ENCODE peak calls at places on chromosomes 6 and 20, in six cellular contexts. V is transverse colon, L is stomach, M is tibial nerve, U is H1, Y is A549. E is an unnamed sample.

GRCh38 chr6:21593412-21593926 is at the start of gene SOX4:
- DNase-seq in Y (peak; percentile 94), L (peak; percentile 94), M (peak; percentile 91), U (peak; percentile 91), V (peak; percentile 95), E (peak; percentile 93)

GRCh38 chr6:22036267-22036666 is 260.6 kb downstream of the PRL start:
- DNase-seq in L (no peak), V (no peak), Y (peak; percentile 82), M (no peak), U (peak; percentile 58), E (peak; percentile 9)

GRCh38 chr6:16043171-16044142 is 85.4 kb upstream of the MYLIP start:
- DNase-seq in V (no peak), Y (no peak), L (no peak), U (no peak), M (no peak), E (no peak)

GRCh38 chr6:76555090-76555489 is 482.6 kb upstream of the IMPG1 start:
- DNase-seq in M (no peak), L (no peak), U (no peak), Y (no peak), V (no peak), E (no peak)

GRCh38 chr6:125275779-125276178 is 26.0 kb downstream of the HDDC2 start:
- DNase-seq in U (no peak), Y (no peak), V (no peak), L (no peak), M (no peak), E (no peak)

GRCh38 chr20:25356294-25356933 is 34.2 kb downstream of the ABHD12 start:
- DNase-seq in V (no peak), U (peak; percentile 65), Y (no peak), M (no peak), L (no peak), E (peak; percentile 23)

GRCh38 chr6:36751091-36751490 is 53.5 kb downstream of the RAB44 start:
- DNase-seq in U (no peak), L (no peak), Y (no peak), M (no peak), V (no peak), E (no peak)

GRCh38 chr20:61112515-61112914 is 139.5 kb upstream of the CDH4 start:
- DNase-seq in M (no peak), V (no peak), Y (no peak), L (no peak), U (no peak), E (no peak)

GRCh38 chr6:52389626-52390360 is 27.8 kb downstream of the PAQR8 start:
- DNase-seq in M (no peak), L (peak; percentile 89), U (no peak), V (peak; percentile 82), Y (peak; percentile 2), E (peak; percentile 63)

GRCh38 chr20:32560989-32561830 is 23.9 kb downstream of the NOL4L start:
- DNase-seq in U (peak; percentile 62), M (no peak), V (no peak), Y (no peak), L (no peak), E (no peak)

GRCh38 chr6:91278416-91278815 is 691.5 kb upstream of the MAP3K7 start:
- DNase-seq in U (no peak), L (no peak), V (no peak), Y (no peak), M (no peak), E (no peak)
- TF ChIP-seq EP300 in U (no peak), L (no peak), V (no peak), Y (no peak), M (no peak), E (no peak)

GRCh38 chr6:88987922-88988321 is 24.5 kb upstream of the RNGTT start:
- DNase-seq in M (no peak), V (no peak), U (no peak), L (no peak), Y (no peak), E (no peak)

GRCh38 chr6:88992741-88993557 is 29.5 kb upstream of the RNGTT start:
- DNase-seq in Y (no peak), U (no peak), V (no peak), M (no peak), L (no peak), E (no peak)

GRCh38 chr6:88985901-88986300 is 22.5 kb upstream of the RNGTT start:
- DNase-seq in M (no peak), V (no peak), Y (peak; percentile 40), L (no peak), U (no peak), E (no peak)

GRCh38 chr6:88984152-88984551 is 20.7 kb upstream of the RNGTT start:
- DNase-seq in L (no peak), M (no peak), U (no peak), V (no peak), Y (no peak), E (no peak)

GRCh38 chr6:88989215-88989614 is 25.8 kb upstream of the RNGTT start:
- DNase-seq in L (no peak), U (no peak), V (no peak), M (no peak), Y (peak; percentile 35), E (no peak)
- TF ChIP-seq EP300 in L (no peak), U (no peak), V (no peak), M (no peak), Y (no peak), E (no peak)

GRCh38 chr6:47090881-47091280 is 48.7 kb upstream of the ADGRF1 start:
- DNase-seq in M (no peak), U (no peak), V (no peak), Y (no peak), L (no peak), E (no peak)
- TF ChIP-seq EP300 in M (no peak), U (no peak), V (no peak), Y (no peak), L (no peak), E (no peak)

GRCh38 chr20:35088231-35088794 is 4.3 kb downstream of the TRPC4AP start:
- DNase-seq in U (no peak), M (no peak), Y (no peak), V (no peak), L (no peak), E (no peak)

GRCh38 chr20:35087355-35087754 is 5.3 kb downstream of the TRPC4AP start:
- DNase-seq in Y (no peak), V (no peak), L (no peak), M (no peak), U (no peak), E (no peak)

GRCh38 chr20:35093245-35093884 is 758 bp upstream of the TRPC4AP start:
- DNase-seq in V (no peak), U (no peak), L (no peak), Y (peak; percentile 47), M (no peak), E (no peak)

GRCh38 chr20:35091808-35092523 is 641 bp downstream of the TRPC4AP start:
- DNase-seq in V (peak; percentile 13), U (no peak), L (no peak), M (no peak), Y (no peak), E (peak; percentile 38)

DNA sequence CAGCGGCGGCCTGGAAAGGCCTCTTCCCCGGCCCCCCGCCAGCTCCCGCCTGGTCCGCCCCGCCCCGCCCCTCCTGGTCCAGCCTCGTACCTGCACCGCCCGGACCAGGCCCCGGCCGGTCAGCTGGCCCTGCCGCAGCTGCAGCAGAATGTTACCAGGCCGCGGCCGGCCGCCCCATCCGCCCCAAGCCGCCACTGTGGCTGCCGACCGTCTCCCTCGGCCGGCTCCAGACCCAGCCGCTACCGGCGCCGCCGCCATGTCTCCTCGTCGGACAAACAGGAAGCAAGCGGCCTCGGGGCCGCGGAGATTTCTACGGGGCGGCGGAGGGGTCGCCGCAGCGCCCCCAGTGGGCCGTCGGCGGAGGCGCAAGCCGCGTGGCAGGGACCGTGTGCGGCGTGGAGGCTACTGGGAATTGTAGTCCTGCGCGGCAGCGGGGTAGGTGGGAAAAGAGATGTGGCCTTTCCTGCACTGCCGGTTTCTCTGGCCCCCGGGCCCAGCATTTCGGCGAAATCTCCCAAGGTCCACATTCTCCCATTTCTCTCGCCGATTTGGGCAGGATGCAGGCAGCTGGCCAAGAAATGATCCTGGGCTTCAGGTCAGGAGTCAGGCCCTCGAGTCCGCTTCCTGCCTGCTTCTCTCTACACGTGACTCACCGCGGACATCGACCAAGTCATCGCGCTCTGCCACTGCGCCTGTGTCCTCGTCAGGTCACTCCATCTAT is at the start of gene TRPC4AP:
- DNase-seq in L (peak; percentile 92), U (peak; percentile 92), Y (peak; percentile 91), M (peak; percentile 80), V (peak; percentile 91), E (peak; percentile 94)
- TF ChIP-seq EP300 in L (peak; percentile 3), U (no peak), Y (no peak), M (peak; percentile 94), V (no peak), E (no peak)

DNA sequence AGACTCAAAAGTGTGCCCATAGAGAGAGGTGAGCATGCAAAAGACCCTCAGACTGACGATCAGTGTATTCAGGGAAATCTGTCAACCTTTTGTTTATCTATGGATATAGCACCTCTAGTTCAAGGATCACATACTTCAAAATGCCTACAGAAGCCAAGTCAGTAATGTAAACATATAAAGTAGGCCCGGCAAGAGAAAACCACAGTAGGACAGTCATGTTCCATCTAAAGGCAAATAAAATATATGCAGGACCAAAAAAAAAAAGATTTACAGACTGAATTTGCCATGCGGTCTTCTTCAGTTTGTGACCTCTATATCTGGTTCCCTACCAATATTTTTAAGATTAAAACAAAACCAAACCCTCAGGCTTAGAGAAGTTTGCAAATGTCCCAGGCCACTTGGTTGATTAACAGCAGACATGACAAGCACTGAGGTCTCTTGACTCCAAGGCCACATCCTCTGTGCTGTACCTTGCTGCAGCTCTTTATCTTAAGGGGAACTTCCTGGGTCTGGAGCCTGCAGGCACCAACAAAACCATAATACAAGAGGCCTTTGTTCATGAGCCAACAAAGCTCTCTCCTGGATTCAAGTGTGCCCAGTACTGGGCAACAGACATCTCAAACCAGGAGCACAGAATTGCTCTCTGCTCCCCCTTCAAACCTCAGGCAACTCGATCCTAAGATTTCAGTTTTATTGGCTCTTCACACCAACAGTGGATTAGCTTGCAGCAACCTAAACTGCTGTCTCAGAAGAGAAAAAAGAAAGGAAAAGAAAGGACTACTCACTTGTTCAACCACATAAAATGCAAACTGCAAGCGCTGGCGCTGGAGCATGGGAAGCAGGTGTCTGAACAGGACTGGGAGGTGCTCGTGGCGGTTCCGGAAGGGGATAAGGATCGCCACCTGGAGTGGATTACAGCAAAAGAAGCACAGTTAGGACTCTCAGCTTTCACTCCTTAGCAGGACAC is 71.7 kb downstream of the B4GALT5 start:
- DNase-seq in Y (no peak), L (peak; percentile 53), V (peak; percentile 49), M (no peak), U (no peak), E (no peak)
- TF ChIP-seq EP300 in Y (no peak), L (no peak), V (no peak), M (no peak), U (no peak), E (no peak)